ENCODE peak calls at places on chromosomes 13 and 19, in four cellular contexts. One of them, this sample, is unnamed.

GRCh38 chr13:49023441-49023840 is 47.7 kb downstream of the FNDC3A start:
- DNase-seq in GM12878: no peak
- DNase-seq in K562: no peak
- DNase-seq in HL-60: no peak
- DNase-seq in this sample: no peak

GRCh38 chr19:660793-661426 is 2.1 kb downstream of the RNF126 start:
- DNase-seq in GM12878: no peak
- DNase-seq in HL-60: no peak
- DNase-seq in K562: no peak
- DNase-seq in this sample: no peak

GRCh38 chr19:56089344-56089743 is 31.8 kb downstream of the ZNF787 start:
- DNase-seq in GM12878: no peak
- DNase-seq in K562: no peak
- DNase-seq in HL-60: no peak
- DNase-seq in this sample: no peak

GRCh38 chr13:19713186-19713965 is 69.4 kb downstream of the PSPC1 start:
- DNase-seq in K562: peak; percentile 50
- DNase-seq in GM12878: peak; percentile 13
- DNase-seq in HL-60: no peak
- DNase-seq in this sample: no peak

GRCh38 chr13:76338003-76338402 is 548.2 kb downstream of the KCTD12 start:
- DNase-seq in K562: no peak
- DNase-seq in GM12878: no peak
- DNase-seq in HL-60: no peak
- DNase-seq in this sample: no peak

GRCh38 chr13:95484052-95484451 is 68.5 kb upstream of the CLDN10 start:
- DNase-seq in K562: no peak
- DNase-seq in HL-60: no peak
- DNase-seq in GM12878: no peak
- DNase-seq in this sample: no peak

GRCh38 chr19:10219678-10220077 is 11.5 kb downstream of the S1PR2 start:
- DNase-seq in HL-60: no peak
- DNase-seq in GM12878: peak; percentile 88
- DNase-seq in K562: peak; percentile 65
- DNase-seq in this sample: no peak

GRCh38 chr19:1675633-1676350 is 23.4 kb upstream of the TCF3 start:
- DNase-seq in K562: peak; percentile 65
- DNase-seq in HL-60: no peak
- DNase-seq in GM12878: no peak
- DNase-seq in this sample: no peak

GRCh38 chr13:46530084-46530935 is 22.7 kb upstream of the LRCH1 start:
- DNase-seq in GM12878: no peak
- DNase-seq in K562: no peak
- DNase-seq in HL-60: no peak
- DNase-seq in this sample: no peak

GRCh38 chr19:5022066-5022860 is 53.4 kb downstream of the KDM4B start:
- DNase-seq in GM12878: no peak
- DNase-seq in K562: no peak
- DNase-seq in HL-60: no peak
- DNase-seq in this sample: no peak

GRCh38 chr19:10567696-10568443 is 909 bp downstream of the CDKN2D start:
- DNase-seq in GM12878: no peak
- DNase-seq in HL-60: no peak
- DNase-seq in K562: no peak
- DNase-seq in this sample: no peak

GRCh38 chr19:51196181-51196580 is 28.7 kb upstream of the CD33 start:
- DNase-seq in K562: peak; percentile 31
- DNase-seq in HL-60: no peak
- DNase-seq in GM12878: no peak
- DNase-seq in this sample: no peak

GRCh38 chr19:23996549-23996948 is 81.9 kb downstream of the ZNF726 start:
- DNase-seq in GM12878: no peak
- DNase-seq in K562: peak; percentile 46
- DNase-seq in HL-60: peak; percentile 7
- DNase-seq in this sample: no peak

GRCh38 chr19:29766100-29766499 is 45.7 kb upstream of the CCNE1 start:
- DNase-seq in K562: no peak
- DNase-seq in HL-60: no peak
- DNase-seq in GM12878: no peak
- DNase-seq in this sample: no peak

GRCh38 chr19:14479985-14480694 is 5.0 kb upstream of the PTGER1 start:
- DNase-seq in HL-60: peak; percentile 72
- DNase-seq in K562: peak; percentile 77
- DNase-seq in GM12878: no peak
- DNase-seq in this sample: peak; percentile 91

GRCh38 chr13:85589021-85589420 is 210.2 kb downstream of the SLITRK6 start:
- DNase-seq in GM12878: no peak
- DNase-seq in HL-60: no peak
- DNase-seq in K562: no peak
- DNase-seq in this sample: no peak

GRCh38 chr13:110446570-110446880 is 115.0 kb downstream of the RAB20 start:
- DNase-seq in HL-60: no peak
- DNase-seq in GM12878: no peak
- DNase-seq in K562: no peak
- DNase-seq in this sample: no peak

GRCh38 chr13:51539887-51540286 is 44.4 kb upstream of the WDFY2 start:
- DNase-seq in K562: no peak
- DNase-seq in GM12878: no peak
- DNase-seq in HL-60: no peak
- DNase-seq in this sample: no peak

GRCh38 chr13:44676534-44676933 is 100.4 kb upstream of the TSC22D1 start:
- DNase-seq in K562: no peak
- DNase-seq in GM12878: no peak
- DNase-seq in HL-60: no peak
- DNase-seq in this sample: no peak
- TF ChIP-seq SPI1 in K562: no peak
- TF ChIP-seq SPI1 in GM12878: no peak
- TF ChIP-seq SPI1 in HL-60: no peak
- TF ChIP-seq SPI1 in this sample: no peak

GRCh38 chr13:40596484-40596883 is 70.0 kb downstream of the FOXO1 start:
- DNase-seq in HL-60: no peak
- DNase-seq in K562: no peak
- DNase-seq in GM12878: no peak
- DNase-seq in this sample: no peak

GRCh38 chr13:40598599-40598998 is 67.8 kb downstream of the FOXO1 start:
- DNase-seq in HL-60: no peak
- DNase-seq in GM12878: no peak
- DNase-seq in K562: no peak
- DNase-seq in this sample: no peak

GRCh38 chr13:40599722-40600121 is 66.7 kb downstream of the FOXO1 start:
- DNase-seq in GM12878: no peak
- DNase-seq in K562: no peak
- DNase-seq in HL-60: no peak
- DNase-seq in this sample: no peak

GRCh38 chr13:40599146-40599545 is 67.3 kb downstream of the FOXO1 start:
- DNase-seq in GM12878: no peak
- DNase-seq in K562: no peak
- DNase-seq in HL-60: no peak
- DNase-seq in this sample: no peak

GRCh38 chr13:40597735-40598365 is 68.6 kb downstream of the FOXO1 start:
- DNase-seq in K562: no peak
- DNase-seq in GM12878: no peak
- DNase-seq in HL-60: no peak
- DNase-seq in this sample: no peak
- TF ChIP-seq SPI1 in K562: no peak
- TF ChIP-seq SPI1 in GM12878: no peak
- TF ChIP-seq SPI1 in HL-60: no peak
- TF ChIP-seq SPI1 in this sample: no peak

DNA sequence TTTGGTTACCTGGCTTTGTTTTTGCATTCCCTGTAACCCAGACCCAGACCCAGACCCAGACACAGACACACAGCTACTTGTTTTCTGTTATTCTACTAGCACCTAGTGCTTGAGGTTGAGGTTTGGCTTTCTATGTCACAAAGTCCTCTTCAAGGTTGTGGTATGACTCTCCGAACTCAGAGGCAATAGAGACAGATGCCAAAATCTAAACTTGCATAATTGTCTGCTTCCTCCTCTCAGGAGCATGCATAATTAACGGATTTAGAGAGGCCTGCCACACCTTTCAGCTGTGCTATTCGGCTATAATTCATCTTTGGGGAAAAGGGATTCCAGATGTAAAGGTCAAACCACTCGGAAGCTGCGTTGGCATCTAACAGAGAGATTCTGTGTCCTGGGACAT is 193.8 kb downstream of the TDRD3 start:
- DNase-seq in K562: no peak
- DNase-seq in HL-60: peak; percentile 87
- DNase-seq in GM12878: no peak
- DNase-seq in this sample: no peak
- TF ChIP-seq SPI1 in K562: no peak
- TF ChIP-seq SPI1 in HL-60: peak; percentile 5
- TF ChIP-seq SPI1 in GM12878: no peak
- TF ChIP-seq SPI1 in this sample: no peak

GRCh38 chr13:90430127-90430526 is 917.4 kb upstream of the MIR17HG start:
- DNase-seq in K562: no peak
- DNase-seq in HL-60: no peak
- DNase-seq in GM12878: no peak
- DNase-seq in this sample: no peak

GRCh38 chr13:90428522-90429210 is 918.8 kb upstream of the MIR17HG start:
- DNase-seq in K562: no peak
- DNase-seq in GM12878: no peak
- DNase-seq in HL-60: no peak
- DNase-seq in this sample: no peak

GRCh38 chr13:90427322-90428272 is 919.9 kb upstream of the MIR17HG start:
- DNase-seq in K562: no peak
- DNase-seq in HL-60: no peak
- DNase-seq in GM12878: no peak
- DNase-seq in this sample: no peak
- TF ChIP-seq SPI1 in K562: no peak
- TF ChIP-seq SPI1 in HL-60: no peak
- TF ChIP-seq SPI1 in GM12878: no peak
- TF ChIP-seq SPI1 in this sample: no peak

GRCh38 chr19:44891016-44891882 is at the start of gene TOMM40:
- DNase-seq in GM12878: no peak
- DNase-seq in HL-60: no peak
- DNase-seq in K562: no peak
- DNase-seq in this sample: no peak

GRCh38 chr19:44887648-44888047 is 3.4 kb upstream of the TOMM40 start:
- DNase-seq in K562: no peak
- DNase-seq in HL-60: no peak
- DNase-seq in GM12878: no peak
- DNase-seq in this sample: no peak

GRCh38 chr19:44892932-44893331 is 1.9 kb downstream of the TOMM40 start:
- DNase-seq in K562: no peak
- DNase-seq in GM12878: no peak
- DNase-seq in HL-60: no peak
- DNase-seq in this sample: no peak

GRCh38 chr19:44889830-44890365 is 1.2 kb upstream of the TOMM40 start:
- DNase-seq in K562: no peak
- DNase-seq in HL-60: no peak
- DNase-seq in GM12878: no peak
- DNase-seq in this sample: no peak

DNA sequence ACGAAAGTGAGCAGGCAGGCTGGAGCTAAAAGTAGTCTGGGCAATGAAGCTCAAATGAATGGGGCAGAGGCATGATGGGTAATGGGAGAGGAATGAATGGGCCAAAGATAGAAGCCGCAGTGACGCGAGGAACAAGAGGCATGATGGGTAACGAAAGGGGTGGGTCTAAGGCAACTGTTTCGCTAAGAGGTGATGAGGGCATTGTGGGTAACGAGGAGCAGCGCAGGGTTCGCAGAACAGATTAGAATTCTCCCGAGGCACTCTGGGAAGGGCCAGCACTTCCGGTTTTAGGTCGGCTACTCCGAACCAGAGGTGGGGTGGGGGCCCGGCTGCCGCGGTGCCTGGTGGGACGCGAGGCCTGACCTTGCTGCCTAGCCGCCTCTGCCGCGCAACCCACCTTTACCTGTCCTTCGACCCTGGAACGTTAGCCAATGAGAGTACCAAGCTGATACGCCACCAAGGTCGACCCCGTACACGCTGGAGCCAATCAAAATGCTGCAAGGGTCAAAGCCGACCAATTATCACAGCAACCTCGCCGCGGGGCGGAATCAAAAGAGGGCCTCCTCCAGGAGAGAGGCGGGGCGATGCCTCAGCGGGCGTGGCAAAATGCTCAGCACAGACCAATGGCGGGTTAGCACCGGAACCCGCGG is 563 bp upstream of the TOMM40 start:
- DNase-seq in K562: peak; percentile 100
- DNase-seq in GM12878: peak; percentile 100
- DNase-seq in HL-60: peak; percentile 100
- DNase-seq in this sample: peak; percentile 98
- TF ChIP-seq SPI1 in K562: peak; percentile 95
- TF ChIP-seq SPI1 in GM12878: peak; percentile 88
- TF ChIP-seq SPI1 in HL-60: peak; percentile 87
- TF ChIP-seq SPI1 in this sample: peak; percentile 76

DNA sequence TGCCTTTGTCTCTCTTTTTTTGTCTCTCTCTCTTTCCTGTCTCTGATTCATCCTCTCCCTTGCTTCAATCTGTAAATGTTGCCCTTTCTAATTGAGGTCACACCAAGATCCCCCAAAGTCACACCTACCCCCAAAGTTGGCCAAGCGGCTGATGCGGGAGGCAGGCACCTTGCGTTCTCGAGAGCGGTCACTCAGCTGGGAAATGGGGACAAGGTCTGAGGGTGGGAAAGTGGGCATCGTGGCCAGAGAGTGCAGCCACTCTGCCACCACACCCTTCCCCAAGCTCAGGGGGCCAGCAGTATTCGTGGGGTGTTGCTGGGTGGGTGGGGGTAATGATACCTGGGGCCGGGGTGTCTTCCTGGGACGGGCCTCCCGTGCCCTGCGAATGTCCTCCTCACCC is 2.7 kb downstream of the COQ8B start:
- DNase-seq in HL-60: no peak
- DNase-seq in GM12878: no peak
- DNase-seq in K562: no peak
- DNase-seq in this sample: no peak
- TF ChIP-seq SPI1 in HL-60: no peak
- TF ChIP-seq SPI1 in GM12878: no peak
- TF ChIP-seq SPI1 in K562: no peak
- TF ChIP-seq SPI1 in this sample: no peak